ENCODE peak calls at places on chromosomes 6 and 20, in ten cellular contexts. E is prostate gland; J is cardiac muscle cell; L is CD8-positive, alpha-beta memory T cell; B is neural progenitor cell; W is ascending aorta; T is heart left ventricle; V is neuronal stem cell; Z is colonic mucosa; D is psoas muscle. P is an unnamed sample. For H3K27me3, the result is how much of the 10 kb centered on the place peaks cover.

GRCh38 chr6:46421239-46421638 is 70.0 kb downstream of the RCAN2 start:
- DNase-seq in E (no peak), J (peak), L (no peak), B (no peak), W (no peak), T (no peak), V (no peak), Z (no peak), D (no peak), P (no peak)

GRCh38 chr6:28402197-28402596 is 2.6 kb upstream of the ZSCAN12 start:
- DNase-seq in E (no peak), J (no peak), L (no peak), B (no peak), W (no peak), T (no peak), V (no peak), Z (no peak), D (no peak), P (no peak)

GRCh38 chr6:112036088-112036637 is 17.7 kb upstream of the CCN6 start:
- DNase-seq in E (no peak), J (no peak), L (no peak), B (no peak), W (no peak), T (no peak), V (no peak), Z (no peak), D (no peak), P (no peak)

GRCh38 chr20:25145131-25145530 is 50.4 kb upstream of the ENTPD6 start:
- DNase-seq in E (no peak), J (no peak), L (no peak), B (no peak), W (no peak), T (peak), V (no peak), Z (no peak), D (no peak), P (no peak)

GRCh38 chr6:82396964-82397761 is 33.5 kb downstream of the TPBG start:
- DNase-seq in E (no peak), J (peak), L (no peak), B (no peak), W (no peak), T (no peak), V (no peak), Z (no peak), D (no peak), P (no peak)

GRCh38 chr20:15406072-15406471 is 1068.7 kb upstream of the FLRT3 start:
- DNase-seq in E (no peak), J (no peak), L (no peak), B (no peak), W (no peak), T (no peak), V (no peak), Z (no peak), D (no peak), P (no peak)

GRCh38 chr6:112910256-112910655 is 563.1 kb downstream of the RFPL4B start:
- DNase-seq in E (no peak), J (peak), L (no peak), B (no peak), W (no peak), T (no peak), V (no peak), Z (no peak), D (no peak), P (no peak)

GRCh38 chr20:50353289-50353961 is 156.8 kb upstream of the PTPN1 start:
- DNase-seq in E (no peak), J (no peak), L (no peak), B (no peak), W (no peak), T (peak), V (no peak), Z (no peak), D (no peak), P (no peak)

GRCh38 chr20:23565503-23566056 is 2.7 kb downstream of the CST9L start:
- DNase-seq in E (no peak), J (no peak), L (no peak), B (no peak), W (no peak), T (no peak), V (no peak), Z (no peak), D (no peak), P (no peak)

GRCh38 chr20:12111431-12112088 is 193.9 kb downstream of the BTBD3 start:
- DNase-seq in E (no peak), J (no peak), L (no peak), B (no peak), W (no peak), T (no peak), V (no peak), Z (no peak), D (no peak), P (no peak)

GRCh38 chr6:163942790-163943189 is 528.3 kb downstream of the QKI start:
- DNase-seq in E (no peak), J (no peak), L (no peak), B (no peak), W (no peak), T (no peak), V (no peak), Z (no peak), D (no peak), P (no peak)

GRCh38 chr20:60695223-60695622 is 556.8 kb upstream of the CDH4 start:
- DNase-seq in E (no peak), J (peak), L (no peak), B (no peak), W (no peak), T (no peak), V (no peak), Z (no peak), D (no peak), P (no peak)

DNA sequence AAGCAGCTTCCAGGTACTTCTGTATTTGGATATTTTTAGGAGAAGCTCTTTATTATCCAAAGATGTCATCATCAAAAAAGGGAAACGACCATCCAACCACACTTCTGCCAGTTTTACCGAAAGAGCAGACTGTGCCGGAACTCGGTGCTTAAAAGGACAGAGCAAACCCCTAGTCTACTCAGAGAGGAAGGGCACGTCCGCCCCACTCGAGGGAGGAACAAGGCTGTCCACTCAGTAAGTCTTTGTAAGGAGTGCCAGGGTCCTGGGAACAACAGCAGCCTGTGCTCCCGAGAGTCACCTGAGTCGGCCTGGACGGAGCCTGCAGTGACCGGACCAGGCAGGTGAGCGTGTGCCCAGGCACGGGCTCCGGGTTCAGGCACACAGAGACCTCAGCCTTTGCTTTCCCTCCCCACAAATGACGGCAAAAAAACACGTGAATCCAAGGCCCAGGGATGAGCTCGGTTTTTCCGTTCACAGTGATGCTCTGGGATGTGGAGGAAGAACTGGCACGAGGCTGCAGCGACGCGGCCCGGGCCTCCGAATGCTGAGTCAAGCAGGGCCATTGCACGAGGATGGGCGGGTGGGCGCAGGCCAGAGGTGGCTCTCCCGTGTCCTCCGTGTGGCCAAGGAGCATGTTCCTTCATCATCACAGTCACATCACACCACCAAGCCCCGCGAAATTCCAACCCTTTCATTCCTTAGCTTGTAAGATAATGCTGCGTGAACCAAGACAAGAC is 17.4 kb upstream of the SLCO4A1 start:
- DNase-seq in E (no peak), J (no peak), L (no peak), B (no peak), W (no peak), T (peak), V (no peak), Z (no peak), D (peak), P (no peak)
- H3K27ac ChIP-seq in E (peak), J (no peak), L (no peak), B (no peak), W (peak), T (peak), V (no peak), Z (peak), D (peak), P (peak)

GRCh38 chr20:58002901-58003300 is 225.6 kb downstream of the ANKRD60 start:
- DNase-seq in E (no peak), J (no peak), L (no peak), B (no peak), W (no peak), T (no peak), V (no peak), Z (no peak), D (no peak), P (no peak)
- H3K27me3 ChIP-seq in E (under half), J (under half), L (under half), B (under half), W (under half), T (under half), V (under half), Z (under half), D (under half), P (under half)

DNA sequence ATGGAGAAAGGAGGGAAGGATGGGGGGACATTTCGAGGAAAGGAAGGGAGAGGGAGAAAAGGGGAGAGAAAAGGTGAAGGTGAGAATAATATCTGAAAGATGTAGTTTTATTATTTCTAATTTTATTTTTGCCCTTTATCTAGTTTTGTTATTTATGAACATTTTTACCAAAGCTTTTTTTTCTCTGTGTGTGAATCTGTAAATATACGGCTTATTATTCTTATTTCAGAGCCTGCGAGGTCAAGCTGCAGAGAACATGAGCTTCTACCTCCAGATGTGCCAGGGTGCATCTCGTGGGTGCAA is 35.0 kb downstream of the HLA-A start:
- DNase-seq in E (no peak), J (no peak), L (no peak), B (no peak), W (no peak), T (no peak), V (no peak), Z (no peak), D (no peak), P (no peak)
- H3K27ac ChIP-seq in E (peak), J (no peak), L (peak), B (no peak), W (peak), T (peak), V (no peak), Z (peak), D (peak), P (peak)

GRCh38 chr6:136923954-136924291 is 1.8 kb downstream of the SLC35D3 start:
- DNase-seq in E (no peak), J (no peak), L (no peak), B (no peak), W (no peak), T (no peak), V (no peak), Z (no peak), D (no peak), P (no peak)
- H3K27me3 ChIP-seq in E (under half), J (half or more), L (under half), B (half or more), W (under half), T (half or more), V (under half), Z (under half), D (under half), P (under half)

GRCh38 chr6:10451394-10451793 is 36.5 kb upstream of the TFAP2A start:
- DNase-seq in E (no peak), J (no peak), L (no peak), B (no peak), W (no peak), T (no peak), V (no peak), Z (no peak), D (no peak), P (no peak)
- H3K27ac ChIP-seq in E (no peak), J (no peak), L (no peak), B (no peak), W (no peak), T (no peak), V (no peak), Z (no peak), D (no peak), P (no peak)

GRCh38 chr6:389622-390021 is 1.9 kb upstream of the IRF4 start:
- DNase-seq in E (no peak), J (no peak), L (no peak), B (no peak), W (no peak), T (no peak), V (no peak), Z (no peak), D (no peak), P (no peak)
- H3K27me3 ChIP-seq in E (under half), J (half or more), L (under half), B (half or more), W (under half), T (half or more), V (under half), Z (under half), D (under half), P (half or more)

DNA sequence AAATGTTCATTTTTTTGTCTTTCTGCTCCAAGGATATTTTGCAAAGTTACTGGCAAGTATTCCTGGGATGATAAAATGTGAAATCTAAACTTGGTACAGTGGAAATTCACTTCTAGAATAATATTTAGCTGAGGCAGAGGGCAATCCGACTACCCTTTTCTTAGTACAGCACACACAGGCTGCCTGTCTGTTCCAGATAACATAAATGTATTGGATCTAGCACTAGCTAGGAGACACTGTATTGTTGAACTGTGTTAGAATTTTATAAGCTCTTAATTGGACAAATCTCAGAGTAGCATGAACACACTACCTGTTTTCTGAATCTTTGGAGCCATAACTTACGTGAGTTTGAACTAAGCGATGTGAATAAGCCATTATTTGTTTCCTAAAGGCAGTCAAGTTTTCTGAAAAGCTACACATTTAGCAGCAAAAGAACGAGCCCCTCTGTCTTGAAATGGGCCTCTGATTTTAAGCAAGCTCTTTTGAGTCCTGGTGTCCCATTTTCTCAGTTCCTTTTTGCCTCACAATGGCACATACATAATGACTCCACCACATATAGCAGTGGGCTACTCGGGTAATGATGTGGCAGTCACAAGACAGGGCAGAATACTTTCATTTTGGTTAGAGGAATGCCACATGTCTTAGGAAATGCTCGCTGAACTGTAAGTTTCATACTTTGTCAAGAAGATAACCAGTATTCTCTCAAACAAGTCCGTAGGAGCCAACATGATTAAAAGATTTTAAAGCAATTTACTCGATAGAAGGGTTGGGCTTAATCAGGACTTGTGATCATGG is 116.5 kb upstream of the ESR1 start:
- DNase-seq in E (no peak), J (peak), L (no peak), B (no peak), W (no peak), T (no peak), V (no peak), Z (no peak), D (no peak), P (no peak)
- H3K27ac ChIP-seq in E (peak), J (no peak), L (no peak), B (no peak), W (peak), T (peak), V (no peak), Z (peak), D (peak), P (peak)